ENCODE peak calls at places on chromosomes 4 and X, in six cellular contexts. One of them, this sample, is unnamed. For H3K36me3 and H3K27me3, the result is how much of the 10 kb centered on the place peaks cover.

GRCh38 chr4:176335421-176335820 is 15.7 kb downstream of the SPCS3 start:
- DNase-seq in trophoblast cell: no peak
- DNase-seq in psoas muscle: no peak
- DNase-seq in GM23338: no peak
- DNase-seq in lung: no peak
- DNase-seq in testis: no peak
- DNase-seq in this sample: no peak

GRCh38 chr4:150173420-150173819 is 95.2 kb downstream of the DCLK2 start:
- DNase-seq in trophoblast cell: no peak
- DNase-seq in psoas muscle: no peak
- DNase-seq in GM23338: no peak
- DNase-seq in lung: no peak
- DNase-seq in testis: no peak
- DNase-seq in this sample: no peak

GRCh38 chr4:148214529-148215166 is 227.6 kb downstream of the NR3C2 start:
- DNase-seq in trophoblast cell: peak
- DNase-seq in psoas muscle: peak
- DNase-seq in GM23338: peak
- DNase-seq in lung: no peak
- DNase-seq in testis: no peak
- DNase-seq in this sample: no peak

GRCh38 chrX:13697976-13698375 is 9.0 kb downstream of the RAB9A start:
- DNase-seq in trophoblast cell: no peak
- DNase-seq in psoas muscle: no peak
- DNase-seq in GM23338: no peak
- DNase-seq in lung: no peak
- DNase-seq in testis: no peak
- DNase-seq in this sample: no peak

GRCh38 chr4:28469886-28470285 is 1609.2 kb downstream of the STIM2 start:
- DNase-seq in trophoblast cell: no peak
- DNase-seq in psoas muscle: no peak
- DNase-seq in GM23338: no peak
- DNase-seq in lung: no peak
- DNase-seq in testis: no peak
- DNase-seq in this sample: no peak

GRCh38 chr4:113394730-113395530 is 345.5 kb downstream of the ANK2 start:
- DNase-seq in trophoblast cell: peak
- DNase-seq in psoas muscle: no peak
- DNase-seq in GM23338: peak
- DNase-seq in lung: peak
- DNase-seq in testis: peak
- DNase-seq in this sample: peak

GRCh38 chrX:48703642-48704481 is 7.3 kb downstream of the SUV39H1 start:
- DNase-seq in trophoblast cell: peak
- DNase-seq in psoas muscle: no peak
- DNase-seq in GM23338: no peak
- DNase-seq in lung: no peak
- DNase-seq in testis: no peak
- DNase-seq in this sample: peak

GRCh38 chrX:18887177-18887820 is 96.6 kb downstream of the PHKA2 start:
- DNase-seq in trophoblast cell: peak
- DNase-seq in psoas muscle: peak
- DNase-seq in GM23338: peak
- DNase-seq in lung: no peak
- DNase-seq in testis: no peak
- DNase-seq in this sample: peak

GRCh38 chr4:173475751-173476150 is 54.3 kb downstream of the HAND2 start:
- DNase-seq in trophoblast cell: no peak
- DNase-seq in psoas muscle: no peak
- DNase-seq in GM23338: no peak
- DNase-seq in lung: no peak
- DNase-seq in testis: no peak
- DNase-seq in this sample: no peak

GRCh38 chrX:68982476-68982875 is 153.7 kb downstream of the EFNB1 start:
- DNase-seq in trophoblast cell: no peak
- DNase-seq in psoas muscle: no peak
- DNase-seq in GM23338: no peak
- DNase-seq in lung: no peak
- DNase-seq in testis: no peak
- DNase-seq in this sample: peak

GRCh38 chrX:133869270-133869669 is 116.1 kb downstream of the GPC3 start:
- DNase-seq in trophoblast cell: no peak
- DNase-seq in psoas muscle: no peak
- DNase-seq in GM23338: no peak
- DNase-seq in lung: no peak
- DNase-seq in testis: no peak
- DNase-seq in this sample: no peak

GRCh38 chrX:133868687-133869086 is 116.7 kb downstream of the GPC3 start:
- DNase-seq in trophoblast cell: no peak
- DNase-seq in psoas muscle: no peak
- DNase-seq in GM23338: no peak
- DNase-seq in lung: no peak
- DNase-seq in testis: no peak
- DNase-seq in this sample: no peak

GRCh38 chrX:133865761-133866470 is 119.5 kb downstream of the GPC3 start:
- DNase-seq in trophoblast cell: no peak
- DNase-seq in psoas muscle: no peak
- DNase-seq in GM23338: peak
- DNase-seq in lung: no peak
- DNase-seq in testis: no peak
- DNase-seq in this sample: peak

DNA sequence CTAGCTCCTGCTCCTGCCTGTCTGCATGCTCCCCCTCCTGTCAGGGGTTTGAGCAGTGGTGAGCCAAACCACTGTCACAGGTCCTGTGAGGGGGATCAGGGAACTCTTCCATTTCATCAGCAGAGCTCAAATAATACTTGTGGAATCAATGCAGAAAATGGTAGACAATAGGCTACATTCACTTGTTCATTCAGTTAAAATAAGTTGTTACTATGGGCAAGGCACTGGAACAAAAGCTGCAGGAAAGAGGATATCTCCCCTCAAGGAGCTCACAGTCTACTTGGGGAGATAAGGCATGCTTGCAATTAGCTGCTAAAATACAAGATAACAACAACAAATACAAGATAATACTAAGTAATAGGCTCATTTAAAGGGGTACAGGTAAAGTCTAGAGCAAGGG is 117.1 kb downstream of the GPC3 start:
- DNase-seq in trophoblast cell: no peak
- DNase-seq in psoas muscle: no peak
- DNase-seq in GM23338: no peak
- DNase-seq in lung: no peak
- DNase-seq in testis: no peak
- DNase-seq in this sample: no peak
- H3K36me3 ChIP-seq in trophoblast cell: under half
- H3K36me3 ChIP-seq in psoas muscle: under half
- H3K36me3 ChIP-seq in GM23338: under half
- H3K36me3 ChIP-seq in lung: under half
- H3K36me3 ChIP-seq in testis: under half
- H3K36me3 ChIP-seq in this sample: under half

GRCh38 chr4:90181644-90182043 is 54.5 kb downstream of the CCSER1 start:
- DNase-seq in trophoblast cell: peak
- DNase-seq in psoas muscle: no peak
- DNase-seq in GM23338: no peak
- DNase-seq in lung: no peak
- DNase-seq in testis: no peak
- DNase-seq in this sample: no peak
- H3K27me3 ChIP-seq in trophoblast cell: under half
- H3K27me3 ChIP-seq in psoas muscle: under half
- H3K27me3 ChIP-seq in GM23338: under half
- H3K27me3 ChIP-seq in lung: under half
- H3K27me3 ChIP-seq in testis: under half
- H3K27me3 ChIP-seq in this sample: under half

DNA sequence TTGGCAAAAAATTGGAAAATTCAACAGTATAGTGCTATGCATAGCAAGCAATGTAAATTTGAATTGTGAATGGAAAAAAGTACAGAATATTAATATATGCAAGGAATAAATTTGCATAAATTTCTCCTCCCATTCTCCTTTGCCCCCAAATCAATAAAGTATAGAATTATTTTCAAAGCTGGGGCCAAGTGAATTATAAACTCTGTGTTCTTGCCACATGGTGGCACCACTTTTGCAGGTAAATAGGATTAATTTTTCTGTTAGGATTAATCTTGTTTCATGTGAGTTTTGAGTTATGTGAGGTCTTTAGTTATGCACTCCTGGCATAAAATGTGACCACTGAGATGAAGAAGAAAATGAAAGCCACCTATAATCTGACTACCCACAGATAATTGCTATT is 19.9 kb downstream of the COPS4 start:
- DNase-seq in trophoblast cell: no peak
- DNase-seq in psoas muscle: no peak
- DNase-seq in GM23338: no peak
- DNase-seq in lung: no peak
- DNase-seq in testis: no peak
- DNase-seq in this sample: peak
- H3K36me3 ChIP-seq in trophoblast cell: under half
- H3K36me3 ChIP-seq in psoas muscle: under half
- H3K36me3 ChIP-seq in GM23338: under half
- H3K36me3 ChIP-seq in lung: under half
- H3K36me3 ChIP-seq in testis: under half
- H3K36me3 ChIP-seq in this sample: under half

GRCh38 chr4:1078490-1078889 is 34.9 kb downstream of the RNF212 start:
- DNase-seq in trophoblast cell: no peak
- DNase-seq in psoas muscle: no peak
- DNase-seq in GM23338: no peak
- DNase-seq in lung: no peak
- DNase-seq in testis: no peak
- DNase-seq in this sample: no peak

GRCh38 chr4:1077711-1078477 is 35.5 kb downstream of the RNF212 start:
- DNase-seq in trophoblast cell: no peak
- DNase-seq in psoas muscle: no peak
- DNase-seq in GM23338: no peak
- DNase-seq in lung: no peak
- DNase-seq in testis: no peak
- DNase-seq in this sample: no peak

GRCh38 chr4:1075266-1075665 is 38.1 kb downstream of the RNF212 start:
- DNase-seq in trophoblast cell: no peak
- DNase-seq in psoas muscle: no peak
- DNase-seq in GM23338: no peak
- DNase-seq in lung: no peak
- DNase-seq in testis: no peak
- DNase-seq in this sample: no peak

GRCh38 chr4:1074077-1074476 is 39.3 kb downstream of the RNF212 start:
- DNase-seq in trophoblast cell: no peak
- DNase-seq in psoas muscle: no peak
- DNase-seq in GM23338: no peak
- DNase-seq in lung: no peak
- DNase-seq in testis: no peak
- DNase-seq in this sample: no peak

DNA sequence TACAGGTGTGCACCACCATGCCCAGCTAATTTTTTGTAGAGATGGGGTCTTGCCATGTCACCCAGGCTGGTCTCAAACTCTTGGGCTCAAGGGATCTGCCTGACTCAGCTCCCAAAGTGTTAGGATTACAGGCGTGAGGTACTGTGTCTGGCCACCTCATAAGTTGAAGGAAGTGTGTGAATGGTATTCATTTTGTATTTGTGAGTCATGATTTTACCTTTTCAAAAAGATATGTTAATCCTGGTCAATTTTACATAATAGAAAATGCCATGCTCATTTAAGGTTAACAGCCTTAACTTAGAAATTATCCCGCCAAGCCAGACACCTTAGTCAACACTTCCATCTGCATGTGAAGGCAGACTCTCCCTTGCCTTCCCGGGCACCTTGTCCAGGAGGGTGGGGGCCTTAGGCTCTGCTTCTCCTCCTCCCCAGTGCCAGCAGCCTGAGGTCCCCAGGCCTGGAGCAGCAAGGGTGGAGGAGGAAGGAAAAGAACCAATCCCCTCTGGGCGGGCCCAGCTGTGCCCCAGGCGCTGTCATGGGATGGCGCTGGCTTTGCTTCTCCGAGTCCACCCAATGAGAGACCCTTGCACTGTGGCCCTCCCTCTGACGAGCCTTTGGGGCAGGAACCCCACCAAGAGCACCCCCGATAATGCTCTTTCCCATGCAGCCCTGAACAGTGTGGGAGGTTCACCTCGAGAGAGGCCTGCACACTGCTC is 37.4 kb downstream of the RNF212 start:
- DNase-seq in trophoblast cell: no peak
- DNase-seq in psoas muscle: no peak
- DNase-seq in GM23338: no peak
- DNase-seq in lung: no peak
- DNase-seq in testis: no peak
- DNase-seq in this sample: no peak
- H3K27me3 ChIP-seq in trophoblast cell: under half
- H3K27me3 ChIP-seq in psoas muscle: half or more
- H3K27me3 ChIP-seq in GM23338: under half
- H3K27me3 ChIP-seq in lung: under half
- H3K27me3 ChIP-seq in testis: under half
- H3K27me3 ChIP-seq in this sample: under half

DNA sequence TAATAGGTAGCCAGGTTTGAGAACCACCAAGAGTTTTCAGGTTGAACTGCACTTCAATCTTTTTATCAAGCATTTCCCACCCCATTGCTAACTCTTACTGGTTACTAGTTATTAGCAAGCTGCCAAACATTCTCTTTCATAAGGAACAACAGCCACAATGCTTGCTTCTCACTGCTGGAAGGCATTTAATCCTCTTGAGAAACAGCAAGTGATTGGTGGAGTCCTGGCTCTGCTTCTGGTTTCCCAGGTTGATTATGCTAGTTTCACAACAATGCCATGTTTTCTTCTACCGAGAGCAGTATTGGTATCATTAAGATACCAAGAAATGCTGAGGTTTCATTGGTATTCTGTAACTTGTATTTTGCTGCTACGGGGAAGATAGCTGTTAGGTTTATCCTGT is 32.2 kb upstream of the TXLNG start:
- DNase-seq in trophoblast cell: no peak
- DNase-seq in psoas muscle: no peak
- DNase-seq in GM23338: no peak
- DNase-seq in lung: no peak
- DNase-seq in testis: no peak
- DNase-seq in this sample: no peak
- H3K36me3 ChIP-seq in trophoblast cell: under half
- H3K36me3 ChIP-seq in psoas muscle: under half
- H3K36me3 ChIP-seq in GM23338: under half
- H3K36me3 ChIP-seq in lung: under half
- H3K36me3 ChIP-seq in testis: under half
- H3K36me3 ChIP-seq in this sample: under half

GRCh38 chr4:13541720-13542576 is 2.4 kb downstream of the NKX3-2 start:
- DNase-seq in trophoblast cell: no peak
- DNase-seq in psoas muscle: no peak
- DNase-seq in GM23338: peak
- DNase-seq in lung: peak
- DNase-seq in testis: peak
- DNase-seq in this sample: peak
- H3K27me3 ChIP-seq in trophoblast cell: half or more
- H3K27me3 ChIP-seq in psoas muscle: half or more
- H3K27me3 ChIP-seq in GM23338: half or more
- H3K27me3 ChIP-seq in lung: under half
- H3K27me3 ChIP-seq in testis: under half
- H3K27me3 ChIP-seq in this sample: half or more

GRCh38 chr4:6293097-6293445 is 23.4 kb downstream of the WFS1 start:
- DNase-seq in trophoblast cell: no peak
- DNase-seq in psoas muscle: no peak
- DNase-seq in GM23338: no peak
- DNase-seq in lung: no peak
- DNase-seq in testis: no peak
- DNase-seq in this sample: no peak
- H3K36me3 ChIP-seq in trophoblast cell: half or more
- H3K36me3 ChIP-seq in psoas muscle: under half
- H3K36me3 ChIP-seq in GM23338: under half
- H3K36me3 ChIP-seq in lung: under half
- H3K36me3 ChIP-seq in testis: under half
- H3K36me3 ChIP-seq in this sample: under half

This sample was measured in H7.